ENCODE peak calls at places on chromosome 11, in six cellular contexts. R is foreskin fibroblast, E is globus pallidus, L is tibial nerve, B is substantia nigra, I is dorsolateral prefrontal cortex. Z is an unnamed sample.

GRCh38 chr11:118241191-118242098 is 10.7 kb downstream of the MPZL3 start:
- DNase-seq in R (no peak), L (no peak), I (no peak), E (no peak), B (no peak), Z (no peak)

GRCh38 chr11:118715837-118716260 is 36.4 kb upstream of the TREH start:
- DNase-seq in R (no peak), I (no peak), B (no peak), L (no peak), E (no peak), Z (no peak)

GRCh38 chr11:31786996-31787685 is 24.0 kb downstream of the PAX6 start:
- DNase-seq in R (no peak), E (no peak), I (peak; percentile 23), L (no peak), B (no peak), Z (no peak)

GRCh38 chr11:18802381-18803257 is 11.0 kb upstream of the PTPN5 start:
- DNase-seq in I (peak; percentile 77), E (peak; percentile 69), B (peak; percentile 25), R (peak; percentile 52), L (no peak), Z (peak; percentile 22)

GRCh38 chr11:125110506-125110905 is 920 bp downstream of the TMEM218 start:
- DNase-seq in B (no peak), I (no peak), L (no peak), E (no peak), R (no peak), Z (no peak)

GRCh38 chr11:126586303-126586627 is 230.8 kb downstream of the ST3GAL4 start:
- DNase-seq in E (no peak), B (no peak), R (no peak), L (no peak), I (no peak), Z (no peak)

GRCh38 chr11:75771646-75772410 is 3.2 kb downstream of the DGAT2 start:
- DNase-seq in I (no peak), L (no peak), B (no peak), R (peak; percentile 72), E (no peak), Z (no peak)

GRCh38 chr11:19245351-19245750 is 4.6 kb upstream of the E2F8 start:
- DNase-seq in B (no peak), I (no peak), E (no peak), L (no peak), R (no peak), Z (no peak)

GRCh38 chr11:11244470-11245080 is 108.5 kb downstream of the CSNK2A3 start:
- DNase-seq in L (no peak), I (no peak), R (no peak), E (no peak), B (no peak), Z (no peak)

GRCh38 chr11:117950999-117951961 is 22.1 kb upstream of the TMPRSS13 start:
- DNase-seq in I (no peak), E (no peak), B (no peak), L (no peak), R (no peak), Z (no peak)

GRCh38 chr11:45176996-45177395 is 30.6 kb downstream of the PRDM11 start:
- DNase-seq in L (no peak), E (no peak), B (no peak), R (no peak), I (no peak), Z (peak; percentile 46)

GRCh38 chr11:12729941-12730340 is 55.7 kb downstream of the TEAD1 start:
- DNase-seq in B (no peak), R (no peak), E (no peak), L (no peak), I (no peak), Z (no peak)

GRCh38 chr11:126855536-126855935 is 145.0 kb downstream of the KIRREL3 start:
- DNase-seq in I (no peak), R (no peak), B (no peak), L (no peak), E (no peak), Z (no peak)

GRCh38 chr11:61356701-61357100 is 5.0 kb downstream of the CYB561A3 start:
- DNase-seq in E (no peak), R (no peak), I (no peak), B (no peak), L (no peak), Z (no peak)

GRCh38 chr11:105229257-105229656 is 89.7 kb upstream of the CARD18 start:
- DNase-seq in I (no peak), L (no peak), B (no peak), R (peak; percentile 61), E (no peak), Z (no peak)

GRCh38 chr11:86919557-86920210 is 35.5 kb downstream of the FZD4 start:
- DNase-seq in E (peak; percentile 35), R (peak; percentile 61), B (no peak), I (no peak), L (no peak), Z (peak; percentile 5)

Z was measured in NCI-H1694.